ENCODE peak calls at places on chromosomes 12 and 14, in five cellular contexts. One of them, this sample, is unnamed.

GRCh38 chr14:76376409-76376877 is 506 bp downstream of the ESRRB start:
- DNase-seq in B cell: no peak
- DNase-seq in epithelial cell of proximal tubule: no peak
- DNase-seq in GM13977: no peak
- DNase-seq in lower leg skin: no peak
- DNase-seq in this sample: no peak

GRCh38 chr14:23162005-23162404 is 21.5 kb downstream of the SLC7A8 start:
- DNase-seq in epithelial cell of proximal tubule: no peak
- DNase-seq in lower leg skin: peak; percentile 36
- DNase-seq in GM13977: no peak
- DNase-seq in B cell: no peak
- DNase-seq in this sample: no peak

GRCh38 chr12:6869049-6870021 is 2.0 kb downstream of the TPI1 start:
- DNase-seq in B cell: peak; percentile 82
- DNase-seq in GM13977: peak; percentile 82
- DNase-seq in epithelial cell of proximal tubule: no peak
- DNase-seq in lower leg skin: peak; percentile 95
- DNase-seq in this sample: peak; percentile 83

GRCh38 chr14:101953151-101953550 is 11.2 kb upstream of the DYNC1H1 start:
- DNase-seq in B cell: no peak
- DNase-seq in lower leg skin: peak; percentile 81
- DNase-seq in epithelial cell of proximal tubule: no peak
- DNase-seq in GM13977: no peak
- DNase-seq in this sample: no peak

GRCh38 chr12:126874427-126875026 is 1392.4 kb upstream of the TMEM132C start:
- DNase-seq in lower leg skin: peak; percentile 87
- DNase-seq in GM13977: peak; percentile 67
- DNase-seq in epithelial cell of proximal tubule: no peak
- DNase-seq in B cell: peak; percentile 51
- DNase-seq in this sample: peak; percentile 61

GRCh38 chr12:113130457-113131135 is 5.0 kb downstream of the RASAL1 start:
- DNase-seq in B cell: peak; percentile 74
- DNase-seq in GM13977: no peak
- DNase-seq in epithelial cell of proximal tubule: no peak
- DNase-seq in lower leg skin: no peak
- DNase-seq in this sample: no peak

GRCh38 chr12:60872219-60872618 is 1276.4 kb downstream of the SLC16A7 start:
- DNase-seq in epithelial cell of proximal tubule: no peak
- DNase-seq in B cell: no peak
- DNase-seq in GM13977: no peak
- DNase-seq in lower leg skin: no peak
- DNase-seq in this sample: no peak

GRCh38 chr12:14952295-14952995 is 9.0 kb downstream of the ARHGDIB start:
- DNase-seq in GM13977: peak; percentile 15
- DNase-seq in B cell: no peak
- DNase-seq in lower leg skin: no peak
- DNase-seq in epithelial cell of proximal tubule: peak; percentile 96
- DNase-seq in this sample: peak; percentile 33

GRCh38 chr14:53894456-53894855 is 62.2 kb downstream of the BMP4 start:
- DNase-seq in B cell: no peak
- DNase-seq in lower leg skin: no peak
- DNase-seq in GM13977: peak; percentile 44
- DNase-seq in epithelial cell of proximal tubule: no peak
- DNase-seq in this sample: peak; percentile 51

GRCh38 chr14:80844872-80845271 is 96.7 kb downstream of the CEP128 start:
- DNase-seq in epithelial cell of proximal tubule: no peak
- DNase-seq in GM13977: no peak
- DNase-seq in lower leg skin: no peak
- DNase-seq in B cell: no peak
- DNase-seq in this sample: no peak

GRCh38 chr14:104801284-104802119 is 601 bp downstream of the ZBTB42 start:
- DNase-seq in B cell: peak; percentile 37
- DNase-seq in GM13977: no peak
- DNase-seq in lower leg skin: no peak
- DNase-seq in epithelial cell of proximal tubule: no peak
- DNase-seq in this sample: no peak

GRCh38 chr14:69038449-69039286 is 59.6 kb upstream of the ACTN1 start:
- DNase-seq in lower leg skin: no peak
- DNase-seq in epithelial cell of proximal tubule: no peak
- DNase-seq in B cell: no peak
- DNase-seq in GM13977: no peak
- DNase-seq in this sample: no peak

GRCh38 chr12:108616941-108617858 is 16.5 kb downstream of the SELPLG start:
- DNase-seq in B cell: peak; percentile 85
- DNase-seq in epithelial cell of proximal tubule: no peak
- DNase-seq in GM13977: peak; percentile 90
- DNase-seq in lower leg skin: no peak
- DNase-seq in this sample: peak; percentile 87

GRCh38 chr14:73283592-73284379 is 46.5 kb downstream of the PAPLN start:
- DNase-seq in lower leg skin: no peak
- DNase-seq in GM13977: no peak
- DNase-seq in epithelial cell of proximal tubule: no peak
- DNase-seq in B cell: no peak
- DNase-seq in this sample: no peak

GRCh38 chr12:33609910-33610309 is 170.3 kb upstream of the SYT10 start:
- DNase-seq in B cell: no peak
- DNase-seq in epithelial cell of proximal tubule: no peak
- DNase-seq in lower leg skin: no peak
- DNase-seq in GM13977: no peak
- DNase-seq in this sample: no peak

DNA sequence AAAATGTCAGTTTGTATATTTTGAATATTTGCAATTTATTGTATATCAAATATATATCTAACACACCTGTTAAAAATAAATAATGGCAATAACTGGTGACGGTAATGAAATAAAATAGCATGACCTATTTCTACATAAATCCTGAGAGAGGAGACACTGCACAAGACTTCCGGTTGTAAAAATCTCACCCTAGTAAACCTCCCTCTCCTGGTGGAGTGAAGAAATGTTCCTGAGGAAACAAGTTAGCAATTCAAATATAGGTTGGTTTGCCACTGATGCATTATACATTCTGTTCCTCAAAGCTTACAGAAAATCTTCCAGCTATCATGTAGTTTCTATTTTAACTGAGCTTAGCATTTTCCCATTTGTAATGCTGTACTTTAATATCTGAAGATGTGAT is 166.2 kb upstream of the SYT10 start:
- DNase-seq in B cell: no peak
- DNase-seq in lower leg skin: no peak
- DNase-seq in GM13977: no peak
- DNase-seq in epithelial cell of proximal tubule: no peak
- DNase-seq in this sample: no peak
- TF ChIP-seq CTCF in B cell: no peak
- TF ChIP-seq CTCF in lower leg skin: no peak
- TF ChIP-seq CTCF in GM13977: peak; percentile 16
- TF ChIP-seq CTCF in epithelial cell of proximal tubule: peak; percentile 55
- TF ChIP-seq CTCF in this sample: no peak

DNA sequence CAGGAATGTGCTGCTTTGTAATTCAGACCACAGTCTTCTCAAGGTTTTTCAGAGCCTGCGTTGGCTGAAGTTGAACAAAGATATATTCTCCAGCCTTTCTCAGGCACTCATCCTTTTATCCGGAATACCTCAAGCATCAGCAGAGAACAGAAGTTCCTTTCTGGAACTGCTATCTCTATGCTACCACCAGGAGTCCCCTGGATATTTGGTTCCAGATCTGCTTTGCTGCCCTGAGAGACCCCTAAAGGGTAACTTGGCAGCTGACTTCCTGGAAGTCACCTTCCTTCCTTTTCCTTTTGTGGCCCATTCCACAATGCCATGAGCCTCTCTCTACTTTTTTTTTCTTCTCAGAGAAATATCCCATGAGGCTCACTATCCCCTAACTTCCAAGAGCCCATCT is 188.2 kb downstream of the PLCZ1 start:
- DNase-seq in B cell: no peak
- DNase-seq in epithelial cell of proximal tubule: no peak
- DNase-seq in lower leg skin: no peak
- DNase-seq in GM13977: no peak
- DNase-seq in this sample: no peak
- TF ChIP-seq CTCF in B cell: no peak
- TF ChIP-seq CTCF in epithelial cell of proximal tubule: peak; percentile 30
- TF ChIP-seq CTCF in lower leg skin: no peak
- TF ChIP-seq CTCF in GM13977: no peak
- TF ChIP-seq CTCF in this sample: no peak

GRCh38 chr12:125090437-125090836 is 25.2 kb downstream of the AACS start:
- DNase-seq in lower leg skin: no peak
- DNase-seq in epithelial cell of proximal tubule: no peak
- DNase-seq in GM13977: no peak
- DNase-seq in B cell: no peak
- DNase-seq in this sample: no peak

GRCh38 chr12:125092108-125092871 is 27.1 kb downstream of the AACS start:
- DNase-seq in GM13977: no peak
- DNase-seq in lower leg skin: no peak
- DNase-seq in epithelial cell of proximal tubule: no peak
- DNase-seq in B cell: no peak
- DNase-seq in this sample: no peak

GRCh38 chr12:125091401-125091800 is 26.2 kb downstream of the AACS start:
- DNase-seq in epithelial cell of proximal tubule: no peak
- DNase-seq in lower leg skin: no peak
- DNase-seq in GM13977: no peak
- DNase-seq in B cell: no peak
- DNase-seq in this sample: no peak

GRCh38 chr12:125093681-125094025 is 28.4 kb downstream of the AACS start:
- DNase-seq in epithelial cell of proximal tubule: no peak
- DNase-seq in lower leg skin: no peak
- DNase-seq in GM13977: no peak
- DNase-seq in B cell: no peak
- DNase-seq in this sample: no peak

DNA sequence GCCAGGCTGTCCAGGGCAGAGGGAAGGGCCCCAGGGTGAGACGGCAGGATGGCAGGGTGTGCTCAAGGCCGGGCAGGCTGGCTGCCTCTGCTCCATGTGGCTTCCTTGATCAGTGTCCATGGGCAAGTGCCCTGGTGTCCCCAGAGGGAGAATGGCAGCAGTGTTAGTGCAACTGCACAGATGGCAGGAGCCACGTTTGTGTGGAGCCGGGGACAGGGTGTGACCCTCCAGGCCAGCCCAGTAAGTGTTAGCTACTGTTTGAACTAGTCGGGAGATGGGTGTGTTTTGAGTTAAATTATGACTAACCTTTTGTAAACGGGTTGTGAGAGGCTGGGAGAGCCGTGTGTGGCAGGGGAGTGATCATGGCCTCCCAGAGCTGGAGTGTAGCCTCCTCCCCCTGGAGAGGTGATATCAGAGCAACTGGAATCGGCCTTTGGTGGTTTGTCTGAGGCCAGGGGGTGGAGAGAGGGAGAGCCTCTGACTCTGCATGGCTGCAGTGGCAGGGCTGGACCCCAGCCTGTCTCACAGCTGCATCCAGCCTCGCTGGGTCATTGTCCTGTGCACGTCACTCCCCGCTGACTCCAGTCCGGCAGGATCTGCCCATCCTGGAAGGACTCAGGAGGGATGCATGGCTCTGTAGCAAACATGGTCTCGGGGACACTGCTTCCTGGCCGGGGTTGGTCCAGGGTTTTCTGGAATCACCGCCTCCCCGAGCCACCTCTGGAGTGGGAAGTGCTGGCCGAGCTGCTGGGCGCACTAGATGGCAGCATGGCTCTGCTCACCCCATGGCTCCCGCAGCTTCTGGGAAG is 27.8 kb downstream of the AACS start:
- DNase-seq in GM13977: no peak
- DNase-seq in B cell: no peak
- DNase-seq in epithelial cell of proximal tubule: no peak
- DNase-seq in lower leg skin: no peak
- DNase-seq in this sample: no peak
- TF ChIP-seq CTCF in GM13977: no peak
- TF ChIP-seq CTCF in B cell: no peak
- TF ChIP-seq CTCF in epithelial cell of proximal tubule: no peak
- TF ChIP-seq CTCF in lower leg skin: no peak
- TF ChIP-seq CTCF in this sample: no peak

DNA sequence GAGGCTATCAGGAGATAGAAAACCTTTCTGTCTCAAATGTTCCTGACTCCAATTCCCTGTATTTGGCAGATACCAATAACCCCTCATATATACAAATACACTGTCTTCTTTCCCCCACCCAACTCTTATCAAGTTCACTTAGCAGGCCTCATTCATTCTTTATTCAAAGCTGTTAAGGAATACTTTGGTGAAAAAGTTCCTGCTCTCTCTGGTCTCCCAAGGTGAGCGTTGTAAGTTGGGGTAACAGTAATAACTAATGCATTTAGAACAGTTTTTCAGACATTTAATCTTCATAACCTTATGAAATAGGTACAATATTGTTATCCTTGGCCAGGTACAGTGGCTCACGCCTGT is 3.9 kb upstream of the GDF11 start:
- DNase-seq in lower leg skin: no peak
- DNase-seq in epithelial cell of proximal tubule: no peak
- DNase-seq in GM13977: no peak
- DNase-seq in B cell: no peak
- DNase-seq in this sample: no peak
- TF ChIP-seq CTCF in lower leg skin: no peak
- TF ChIP-seq CTCF in epithelial cell of proximal tubule: no peak
- TF ChIP-seq CTCF in GM13977: no peak
- TF ChIP-seq CTCF in B cell: peak; percentile 50
- TF ChIP-seq CTCF in this sample: no peak

GRCh38 chr14:50943943-50944646 is at the start of gene PYGL:
- DNase-seq in B cell: peak; percentile 74
- DNase-seq in lower leg skin: peak; percentile 93
- DNase-seq in GM13977: peak; percentile 70
- DNase-seq in epithelial cell of proximal tubule: no peak
- DNase-seq in this sample: peak; percentile 82
- TF ChIP-seq CTCF in B cell: no peak
- TF ChIP-seq CTCF in lower leg skin: no peak
- TF ChIP-seq CTCF in GM13977: no peak
- TF ChIP-seq CTCF in epithelial cell of proximal tubule: no peak
- TF ChIP-seq CTCF in this sample: no peak

GRCh38 chr12:58106185-58106584 is 164.8 kb downstream of the ATP23 start:
- DNase-seq in B cell: no peak
- DNase-seq in epithelial cell of proximal tubule: no peak
- DNase-seq in lower leg skin: no peak
- DNase-seq in GM13977: no peak
- DNase-seq in this sample: no peak

GRCh38 chr12:58099476-58099875 is 158.1 kb downstream of the ATP23 start:
- DNase-seq in GM13977: no peak
- DNase-seq in B cell: no peak
- DNase-seq in epithelial cell of proximal tubule: no peak
- DNase-seq in lower leg skin: no peak
- DNase-seq in this sample: no peak

GRCh38 chr12:58104443-58104842 is 163.1 kb downstream of the ATP23 start:
- DNase-seq in lower leg skin: no peak
- DNase-seq in B cell: no peak
- DNase-seq in epithelial cell of proximal tubule: no peak
- DNase-seq in GM13977: no peak
- DNase-seq in this sample: no peak

GRCh38 chr12:58105225-58106119 is 164.1 kb downstream of the ATP23 start:
- DNase-seq in GM13977: no peak
- DNase-seq in B cell: no peak
- DNase-seq in epithelial cell of proximal tubule: no peak
- DNase-seq in lower leg skin: no peak
- DNase-seq in this sample: no peak
- TF ChIP-seq CTCF in GM13977: no peak
- TF ChIP-seq CTCF in B cell: no peak
- TF ChIP-seq CTCF in epithelial cell of proximal tubule: peak; percentile 53
- TF ChIP-seq CTCF in lower leg skin: no peak
- TF ChIP-seq CTCF in this sample: no peak

This sample was measured in GM20000.